ENCODE peak calls at places on chromosomes 12 and 14, in eight cellular contexts. A is ovary, I is adrenal gland, W is suprapubic skin, Z is esophagus squamous epithelium, T is IMR-90, R is body of pancreas, N is uterus. L is an unnamed sample.
A peak's percentile ranks its signal among the peaks of the same experiment; 100 is the strongest.

GRCh38 chr14:49769581-49770211 is 1.7 kb downstream of the KLHDC2 start:
- DNase-seq in A (no peak), I (no peak), W (no peak), Z (no peak), T (no peak), R (no peak), N (no peak), L (no peak)

GRCh38 chr14:36863271-36863670 is 201.6 kb downstream of the PAX9 start:
- DNase-seq in A (no peak), I (no peak), W (no peak), Z (no peak), T (no peak), R (no peak), N (no peak), L (no peak)

GRCh38 chr12:6312529-6313325 is 2.2 kb downstream of the PLEKHG6 start:
- DNase-seq in A (no peak), I (peak; percentile 50), W (no peak), Z (no peak), T (no peak), R (peak; percentile 51), N (no peak), L (no peak)

GRCh38 chr14:85909581-85909980 is 379.6 kb downstream of the FLRT2 start:
- DNase-seq in A (no peak), I (no peak), W (no peak), Z (no peak), T (no peak), R (no peak), N (no peak), L (no peak)

GRCh38 chr14:101022916-101023435 is 119.5 kb upstream of the RTL1 start:
- DNase-seq in A (peak; percentile 6), I (peak; percentile 3), W (peak; percentile 67), Z (no peak), T (no peak), R (peak; percentile 8), N (peak; percentile 8), L (peak; percentile 40)

GRCh38 chr12:71958993-71959588 is 20.4 kb downstream of the TPH2 start:
- DNase-seq in A (no peak), I (no peak), W (no peak), Z (no peak), T (peak; percentile 79), R (no peak), N (no peak), L (no peak)

GRCh38 chr14:59199205-59199604 is 10.7 kb downstream of the DAAM1 start:
- DNase-seq in A (no peak), I (no peak), W (no peak), Z (no peak), T (no peak), R (no peak), N (no peak), L (no peak)

GRCh38 chr14:104687601-104688504 is 1.6 kb upstream of the INF2 start:
- DNase-seq in A (peak; percentile 67), I (peak; percentile 91), W (no peak), Z (no peak), T (no peak), R (peak; percentile 94), N (peak; percentile 58), L (no peak)

GRCh38 chr12:59596232-59597143 is 659 bp downstream of the SLC16A7 start:
- DNase-seq in A (peak; percentile 82), I (peak; percentile 87), W (peak; percentile 90), Z (peak; percentile 12), T (peak; percentile 74), R (peak; percentile 81), N (peak; percentile 85), L (peak; percentile 92)

GRCh38 chr12:50647479-50647878 is 116.4 kb upstream of the ATF1 start:
- DNase-seq in A (no peak), I (no peak), W (no peak), Z (no peak), T (peak; percentile 37), R (peak; percentile 17), N (no peak), L (no peak)

GRCh38 chr12:47361389-47362031 is 281.8 kb upstream of the AMIGO2 start:
- DNase-seq in A (peak; percentile 38), I (no peak), W (no peak), Z (peak; percentile 12), T (no peak), R (no peak), N (peak; percentile 67), L (no peak)

GRCh38 chr14:79583738-79584405 is 627.4 kb downstream of the DIO2 start:
- DNase-seq in A (no peak), I (no peak), W (no peak), Z (no peak), T (peak; percentile 88), R (no peak), N (no peak), L (no peak)

DNA sequence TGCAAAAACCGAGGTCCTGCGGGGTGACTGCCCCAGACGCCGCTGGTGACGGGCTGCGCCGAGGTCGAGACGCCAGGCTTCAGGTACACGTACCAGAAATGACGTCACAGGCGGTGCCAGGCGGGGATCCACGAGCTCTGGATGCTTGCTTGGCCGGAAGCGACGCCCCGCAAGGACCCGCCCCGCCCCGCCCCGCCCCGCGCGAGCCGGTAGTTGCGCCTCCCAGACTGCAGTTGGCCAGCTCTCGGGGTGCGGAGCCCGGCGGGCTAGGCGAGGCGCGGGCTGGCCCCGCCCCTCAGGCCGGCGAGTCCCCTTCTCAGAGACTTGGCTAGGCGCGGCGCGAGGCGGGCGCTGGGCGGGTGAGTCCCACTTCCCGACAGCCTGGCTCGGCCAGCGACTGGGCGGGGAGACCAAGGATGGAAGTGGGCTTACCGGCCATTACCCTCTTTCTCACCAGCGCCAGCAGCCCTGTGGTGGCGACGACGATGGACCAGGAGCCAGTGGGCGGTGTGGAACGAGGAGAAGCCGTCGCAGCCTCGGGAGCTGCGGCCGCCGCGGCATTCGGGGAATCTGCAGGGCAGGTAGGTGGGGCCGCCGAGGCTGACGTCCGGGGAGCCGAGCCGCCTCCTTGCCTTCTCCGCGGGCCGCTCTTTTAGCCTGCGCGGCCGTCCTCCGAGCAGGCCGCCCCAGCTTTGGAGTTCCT is at the start of gene FAM177A1:
- DNase-seq in A (peak; percentile 98), I (peak; percentile 99), W (peak; percentile 99), Z (peak; percentile 85), T (peak; percentile 94), R (peak; percentile 98), N (peak; percentile 98), L (peak; percentile 98)
- TF ChIP-seq POLR2A in A (peak; percentile 82), I (peak; percentile 98), W (peak; percentile 78), Z (peak; percentile 93), T (peak; percentile 89), R (peak; percentile 97), N (no peak), L (peak; percentile 80)

DNA sequence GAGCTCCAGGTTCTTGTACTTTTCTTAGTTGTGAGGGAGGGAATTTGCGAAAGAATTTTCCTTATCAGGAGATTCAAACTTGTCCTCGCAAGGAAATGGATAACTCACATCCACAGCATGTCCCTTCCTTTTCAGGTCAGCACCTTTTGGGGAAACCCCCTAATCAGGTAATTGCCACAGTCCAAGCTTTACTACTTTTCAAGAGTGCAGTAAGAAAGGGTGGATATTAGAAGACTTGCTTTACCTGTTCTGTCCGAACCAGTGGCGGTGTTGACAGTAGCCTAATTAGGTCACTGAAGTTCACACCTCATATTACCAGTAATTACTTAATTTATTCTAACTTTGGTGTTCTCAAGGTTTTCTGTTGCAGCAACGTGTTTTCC is 6.7 kb upstream of the C12orf50 start:
- DNase-seq in A (no peak), I (no peak), W (no peak), Z (no peak), T (no peak), R (no peak), N (no peak), L (no peak)
- H3K4me3 ChIP-seq in A (peak overlapping the region; percentile 81), I (peak overlapping the region; percentile 50), W (peak overlapping the region; percentile 90), Z (peak overlapping the region; percentile 82), T (peak overlapping the region; percentile 93), R (peak overlapping the region; percentile 38), N (peak overlapping the region; percentile 90), L (peak overlapping the region; percentile 71)

DNA sequence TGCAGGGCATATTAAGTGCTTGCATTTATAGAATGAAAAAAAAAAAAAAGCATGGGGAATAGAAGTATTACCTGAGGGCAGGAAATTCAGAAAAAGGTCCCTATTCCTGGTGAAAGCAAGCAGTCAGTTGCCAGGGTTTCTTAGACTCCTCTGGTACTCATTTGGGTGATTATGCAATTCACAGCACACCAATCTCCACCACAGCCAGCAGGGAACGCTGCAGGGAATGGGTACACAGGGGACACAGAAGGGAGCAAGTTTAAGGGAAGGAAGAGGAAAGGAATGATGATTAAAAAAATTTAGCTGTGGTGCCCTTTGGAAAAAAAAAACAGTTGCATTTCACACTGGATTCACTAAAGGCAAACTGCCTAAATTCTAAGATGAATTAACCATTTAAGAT is 14.2 kb downstream of the BLTP3B start:
- DNase-seq in A (peak; percentile 44), I (peak; percentile 33), W (no peak), Z (no peak), T (peak; percentile 41), R (no peak), N (peak; percentile 32), L (no peak)
- TF ChIP-seq CTCF in A (no peak), I (peak; percentile 31), W (peak; percentile 10), Z (peak; percentile 34), T (peak; percentile 40), R (no peak), N (no peak), L (no peak)

GRCh38 chr12:64682572-64683277 is 72.4 kb downstream of the RASSF3 start:
- DNase-seq in A (peak; percentile 88), I (peak; percentile 88), W (no peak), Z (no peak), T (peak; percentile 93), R (no peak), N (peak; percentile 93), L (no peak)

GRCh38 chr12:64679487-64679983 is 69.2 kb downstream of the RASSF3 start:
- DNase-seq in A (peak; percentile 70), I (peak; percentile 77), W (peak; percentile 87), Z (peak; percentile 26), T (peak; percentile 65), R (peak; percentile 38), N (peak; percentile 73), L (no peak)

GRCh38 chr12:64680235-64680634 is 69.9 kb downstream of the RASSF3 start:
- DNase-seq in A (no peak), I (no peak), W (no peak), Z (no peak), T (no peak), R (no peak), N (no peak), L (no peak)

GRCh38 chr12:64678835-64679234 is 68.5 kb downstream of the RASSF3 start:
- DNase-seq in A (no peak), I (no peak), W (no peak), Z (no peak), T (no peak), R (no peak), N (no peak), L (no peak)

DNA sequence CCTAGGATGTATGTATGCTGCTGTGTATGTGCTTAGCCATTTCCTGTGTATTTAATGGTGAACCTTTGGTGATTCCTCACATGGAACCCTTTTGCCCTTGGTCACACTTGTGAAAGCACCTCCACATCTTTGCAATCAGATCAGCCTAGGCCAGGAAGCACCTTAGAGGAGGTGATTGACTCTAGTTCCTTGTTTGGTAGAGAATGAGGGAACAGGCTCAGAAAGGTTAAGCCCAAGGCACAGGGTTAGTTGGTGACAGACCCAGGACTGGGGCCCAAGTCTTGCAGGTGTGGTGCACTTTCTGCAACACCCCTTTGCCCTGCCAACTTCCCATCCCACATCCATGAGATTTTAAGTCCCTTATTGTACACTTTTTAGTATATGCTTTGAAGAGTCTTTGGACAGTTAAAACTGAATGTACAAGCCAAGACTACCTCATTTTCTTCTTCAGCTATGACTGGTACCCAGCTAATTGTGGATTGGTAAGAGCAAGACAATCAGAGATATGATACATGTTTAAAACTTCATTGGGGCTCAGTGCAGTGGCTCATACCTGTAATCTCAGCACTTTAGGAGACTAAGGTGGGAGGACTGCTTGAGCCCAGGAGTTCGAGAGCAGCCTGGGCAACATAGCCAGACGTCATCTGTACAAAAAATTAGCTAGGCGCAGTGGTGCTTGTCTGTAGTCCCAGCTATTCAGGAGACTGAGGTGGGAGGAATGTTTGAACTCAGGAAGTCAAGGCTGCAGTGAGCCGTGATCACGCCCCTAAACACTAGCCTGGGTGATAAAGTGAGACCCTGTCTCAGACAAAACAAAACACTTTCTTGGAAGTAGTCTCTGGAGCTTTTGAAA is 71.1 kb downstream of the RASSF3 start:
- DNase-seq in A (peak; percentile 53), I (no peak), W (no peak), Z (no peak), T (no peak), R (no peak), N (no peak), L (no peak)
- TF ChIP-seq POLR2A in A (no peak), I (no peak), W (no peak), Z (no peak), T (no peak), R (no peak), N (no peak), L (no peak)

L was measured in vagina.